ENCODE peak calls at places on chromosomes 4 and X, in four cellular contexts. One of them, this sample, is unnamed.

GRCh38 chrX:108081110-108081509 is 10.2 kb downstream of the PSMD10 start:
- DNase-seq in IMR-90: no peak
- DNase-seq in mesendoderm: no peak
- DNase-seq in H1: no peak
- DNase-seq in this sample: no peak

GRCh38 chrX:1401611-1402430 is 9.9 kb upstream of the SLC25A6 start:
- DNase-seq in IMR-90: no peak
- DNase-seq in mesendoderm: no peak
- DNase-seq in H1: no peak
- DNase-seq in this sample: no peak

GRCh38 chr4:152106113-152106763 is 345.4 kb upstream of the GATB start:
- DNase-seq in H1: no peak
- DNase-seq in IMR-90: peak
- DNase-seq in mesendoderm: peak
- DNase-seq in this sample: no peak

GRCh38 chr4:22906046-22906445 is 213.3 kb downstream of the GBA3 start:
- DNase-seq in mesendoderm: no peak
- DNase-seq in H1: no peak
- DNase-seq in IMR-90: no peak
- DNase-seq in this sample: no peak

GRCh38 chr4:183986645-183987528 is 81.8 kb downstream of the STOX2 start:
- DNase-seq in H1: no peak
- DNase-seq in mesendoderm: no peak
- DNase-seq in IMR-90: no peak
- DNase-seq in this sample: no peak

GRCh38 chrX:57519578-57520118 is 72.2 kb upstream of the ZXDB start:
- DNase-seq in H1: no peak
- DNase-seq in IMR-90: no peak
- DNase-seq in mesendoderm: no peak
- DNase-seq in this sample: no peak

GRCh38 chr4:24748758-24749350 is 46.5 kb upstream of the SOD3 start:
- DNase-seq in H1: no peak
- DNase-seq in IMR-90: no peak
- DNase-seq in mesendoderm: no peak
- DNase-seq in this sample: no peak

GRCh38 chr4:97106161-97106560 is 1037.1 kb downstream of the STPG2 start:
- DNase-seq in H1: no peak
- DNase-seq in mesendoderm: no peak
- DNase-seq in IMR-90: no peak
- DNase-seq in this sample: no peak

GRCh38 chr4:177393236-177393635 is 49.0 kb downstream of the AGA start:
- DNase-seq in IMR-90: no peak
- DNase-seq in mesendoderm: no peak
- DNase-seq in H1: no peak
- DNase-seq in this sample: no peak

GRCh38 chrX:152637649-152638442 is at the start of gene GABRQ:
- DNase-seq in mesendoderm: peak
- DNase-seq in H1: peak
- DNase-seq in IMR-90: no peak
- DNase-seq in this sample: peak

GRCh38 chr4:100290585-100290984 is 100.3 kb upstream of the DDIT4L start:
- DNase-seq in IMR-90: peak
- DNase-seq in mesendoderm: peak
- DNase-seq in H1: no peak
- DNase-seq in this sample: no peak

GRCh38 chr4:165723051-165723805 is 149.8 kb upstream of the TLL1 start:
- DNase-seq in IMR-90: no peak
- DNase-seq in H1: no peak
- DNase-seq in mesendoderm: no peak
- DNase-seq in this sample: no peak

GRCh38 chr4:74117024-74117534 is 18.1 kb upstream of the CXCL2 start:
- DNase-seq in H1: no peak
- DNase-seq in mesendoderm: peak
- DNase-seq in IMR-90: peak
- DNase-seq in this sample: no peak

GRCh38 chr4:80685219-80685618 is 345.3 kb upstream of the BMP3 start:
- DNase-seq in mesendoderm: no peak
- DNase-seq in IMR-90: no peak
- DNase-seq in H1: no peak
- DNase-seq in this sample: no peak

GRCh38 chrX:18640686-18641085 is 31.2 kb downstream of the RS1 start:
- DNase-seq in IMR-90: no peak
- DNase-seq in mesendoderm: peak
- DNase-seq in H1: peak
- DNase-seq in this sample: peak

GRCh38 chr4:55312491-55313101 is 33.4 kb upstream of the SRD5A3 start:
- DNase-seq in H1: peak
- DNase-seq in IMR-90: peak
- DNase-seq in mesendoderm: peak
- DNase-seq in this sample: peak

GRCh38 chrX:152641996-152642395 is 4.3 kb downstream of the GABRQ start:
- DNase-seq in IMR-90: peak
- DNase-seq in H1: peak
- DNase-seq in mesendoderm: peak
- DNase-seq in this sample: peak

GRCh38 chrX:12970691-12971202 is 4.2 kb upstream of the TMSB4X start:
- DNase-seq in H1: no peak
- DNase-seq in mesendoderm: peak
- DNase-seq in IMR-90: peak
- DNase-seq in this sample: peak

GRCh38 chr4:19945979-19946380 is 305.7 kb upstream of the SLIT2 start:
- DNase-seq in IMR-90: peak
- DNase-seq in H1: no peak
- DNase-seq in mesendoderm: no peak
- DNase-seq in this sample: no peak

GRCh38 chrX:149937881-149938426 is 337 bp downstream of the EOLA2 start:
- DNase-seq in IMR-90: peak
- DNase-seq in mesendoderm: peak
- DNase-seq in H1: no peak
- DNase-seq in this sample: no peak

GRCh38 chr4:146488495-146489174 is 33.1 kb downstream of the SLC10A7 start:
- DNase-seq in H1: no peak
- DNase-seq in IMR-90: peak
- DNase-seq in mesendoderm: no peak
- DNase-seq in this sample: no peak

GRCh38 chrX:96987228-96987627 is 103.5 kb downstream of the RPA4 start:
- DNase-seq in mesendoderm: no peak
- DNase-seq in IMR-90: peak
- DNase-seq in H1: no peak
- DNase-seq in this sample: no peak

GRCh38 chrX:71171110-71171801 is 26.6 kb downstream of the NLGN3 start:
- DNase-seq in IMR-90: no peak
- DNase-seq in mesendoderm: no peak
- DNase-seq in H1: no peak
- DNase-seq in this sample: no peak

GRCh38 chrX:105870465-105870864 is 48.1 kb downstream of the NRK start:
- DNase-seq in IMR-90: no peak
- DNase-seq in H1: no peak
- DNase-seq in mesendoderm: no peak
- DNase-seq in this sample: no peak

GRCh38 chr4:15327311-15328298 is 100.2 kb upstream of the C1QTNF7 start:
- DNase-seq in IMR-90: peak
- DNase-seq in H1: no peak
- DNase-seq in mesendoderm: peak
- DNase-seq in this sample: no peak

GRCh38 chrX:17531500-17531899 is 156.5 kb downstream of the NHS start:
- DNase-seq in mesendoderm: no peak
- DNase-seq in H1: no peak
- DNase-seq in IMR-90: no peak
- DNase-seq in this sample: no peak

GRCh38 chrX:110863883-110864282 is 68.3 kb upstream of the CHRDL1 start:
- DNase-seq in mesendoderm: no peak
- DNase-seq in IMR-90: no peak
- DNase-seq in H1: no peak
- DNase-seq in this sample: no peak

DNA sequence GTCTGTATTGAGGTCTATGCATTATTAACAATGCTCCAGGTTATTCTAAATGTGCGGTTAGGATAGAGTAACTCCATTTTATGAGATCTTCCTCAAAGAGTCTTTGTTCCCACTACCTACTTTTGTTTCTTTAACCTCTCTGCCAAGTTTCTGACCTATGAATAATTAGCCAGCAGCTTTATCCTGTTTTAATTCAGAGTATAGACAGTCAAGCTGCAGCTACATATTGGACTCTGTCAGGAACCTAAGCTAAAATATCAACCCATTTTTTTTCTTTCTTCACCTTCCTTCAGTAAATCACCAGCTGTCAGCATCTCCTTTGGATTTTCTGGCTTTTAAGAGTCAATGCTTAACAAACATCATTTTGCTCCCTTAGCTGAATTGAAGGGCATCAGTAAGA is 72.3 kb downstream of the TMEM47 start:
- DNase-seq in IMR-90: no peak
- DNase-seq in mesendoderm: no peak
- DNase-seq in H1: no peak
- DNase-seq in this sample: no peak
- H4K5ac ChIP-seq in IMR-90: no peak
- H4K5ac ChIP-seq in mesendoderm: no peak
- H4K5ac ChIP-seq in H1: no peak
- H4K5ac ChIP-seq in this sample: no peak

DNA sequence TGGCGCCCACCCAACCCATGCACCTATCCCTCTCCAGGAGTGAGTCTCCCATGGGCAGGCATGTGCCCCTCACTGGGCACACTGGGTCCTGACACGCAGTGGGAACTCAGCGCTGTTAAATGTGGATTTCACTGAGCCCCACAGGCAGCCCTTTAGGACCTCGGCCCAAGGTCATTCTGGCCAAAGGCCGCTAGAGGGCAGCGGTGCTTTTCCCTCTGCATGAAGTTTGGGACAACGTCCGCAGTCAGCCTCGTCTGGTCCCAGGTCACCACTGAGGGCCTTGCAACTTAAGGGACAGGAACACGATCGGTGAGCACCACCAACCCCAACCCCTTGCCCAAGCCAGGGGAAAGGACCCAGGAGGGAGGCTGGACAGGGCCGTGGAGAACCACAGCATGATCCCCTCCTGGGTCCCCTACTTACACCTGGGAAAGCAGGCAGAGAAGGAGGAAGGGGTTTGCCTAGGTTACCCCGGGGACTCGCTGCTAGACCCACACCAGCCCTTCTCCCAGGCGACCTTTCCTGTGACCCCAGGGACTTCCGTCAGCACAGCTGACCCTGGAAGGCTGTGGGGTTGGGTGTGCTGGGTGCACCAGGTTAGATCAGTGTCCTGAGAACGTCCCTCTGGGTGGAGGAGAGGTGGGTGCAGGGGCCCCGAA is 24.0 kb downstream of the CYTL1 start:
- DNase-seq in mesendoderm: peak
- DNase-seq in H1: peak
- DNase-seq in IMR-90: peak
- DNase-seq in this sample: peak
- H4K8ac ChIP-seq in mesendoderm: no peak
- H4K8ac ChIP-seq in H1: no peak
- H4K8ac ChIP-seq in IMR-90: no peak
- H4K8ac ChIP-seq in this sample: no peak

GRCh38 chr4:4470208-4470607 is 71.6 kb downstream of the STX18 start:
- DNase-seq in IMR-90: no peak
- DNase-seq in mesendoderm: no peak
- DNase-seq in H1: no peak
- DNase-seq in this sample: no peak
- H4K5ac ChIP-seq in IMR-90: no peak
- H4K5ac ChIP-seq in mesendoderm: no peak
- H4K5ac ChIP-seq in H1: no peak
- H4K5ac ChIP-seq in this sample: no peak

GRCh38 chr4:93448691-93449293 is 379.8 kb upstream of the ATOH1 start:
- DNase-seq in mesendoderm: no peak
- DNase-seq in H1: no peak
- DNase-seq in IMR-90: no peak
- DNase-seq in this sample: no peak

GRCh38 chr4:93451954-93452353 is 376.6 kb upstream of the ATOH1 start:
- DNase-seq in mesendoderm: no peak
- DNase-seq in H1: no peak
- DNase-seq in IMR-90: no peak
- DNase-seq in this sample: no peak
- H4K8ac ChIP-seq in mesendoderm: no peak
- H4K8ac ChIP-seq in H1: no peak
- H4K8ac ChIP-seq in IMR-90: no peak
- H4K8ac ChIP-seq in this sample: no peak

GRCh38 chr4:157728215-157728614 is 444.6 kb downstream of the GASK1B start:
- DNase-seq in H1: no peak
- DNase-seq in mesendoderm: no peak
- DNase-seq in IMR-90: no peak
- DNase-seq in this sample: no peak
- H4K5ac ChIP-seq in H1: no peak
- H4K5ac ChIP-seq in mesendoderm: no peak
- H4K5ac ChIP-seq in IMR-90: no peak
- H4K5ac ChIP-seq in this sample: no peak

DNA sequence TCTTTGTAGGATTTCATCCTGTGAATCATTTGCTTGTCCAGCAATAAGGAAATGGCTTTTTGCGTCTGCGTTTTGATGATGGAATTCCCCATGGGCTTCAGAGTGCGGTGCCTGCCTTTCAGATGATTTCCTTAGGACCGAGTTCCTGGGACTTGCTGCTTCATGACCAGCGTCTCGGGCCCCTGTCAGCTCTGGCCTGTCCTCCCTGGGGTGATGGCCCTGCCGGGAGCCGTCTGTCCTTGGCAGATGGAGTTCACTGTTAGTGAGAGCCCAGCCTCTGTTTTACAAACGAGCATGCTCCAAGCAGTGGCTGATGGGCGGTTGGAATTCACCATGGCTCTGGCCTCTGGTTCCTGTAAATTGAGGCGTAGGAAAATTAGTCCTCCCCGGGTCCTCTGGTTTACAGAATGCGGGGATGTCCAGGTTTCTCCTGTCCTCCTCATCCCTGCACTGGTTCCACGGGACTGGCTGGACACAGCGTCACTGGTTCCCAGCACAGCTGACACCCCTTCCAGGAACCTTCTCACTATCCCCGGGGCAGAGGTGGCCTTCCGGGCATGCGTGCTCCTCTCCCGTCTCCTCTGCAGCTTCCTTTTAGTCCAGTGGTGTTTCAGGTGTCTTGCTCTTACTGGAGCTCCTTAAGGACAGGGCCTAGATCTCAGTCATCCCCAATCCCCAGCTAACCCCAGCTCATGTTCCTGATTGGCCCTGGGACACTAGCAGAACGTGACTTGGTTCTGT is 34.9 kb downstream of the TBC1D14 start:
- DNase-seq in H1: no peak
- DNase-seq in IMR-90: no peak
- DNase-seq in mesendoderm: no peak
- DNase-seq in this sample: no peak
- H4K8ac ChIP-seq in H1: peak
- H4K8ac ChIP-seq in IMR-90: no peak
- H4K8ac ChIP-seq in mesendoderm: no peak
- H4K8ac ChIP-seq in this sample: no peak